ENCODE peak calls at places on chromosomes 11 and 22, in ten cellular contexts. A is A549; H is stimulated activated CD8-positive, alpha-beta memory T cell treated with anti-CD3 and anti-CD28 coated beads, Interleukin-15, amount 100 ng/mL, for 1 hour; F is amniotic stem cell; K is B cell; B is naive thymus-derived CD4-positive, alpha-beta T cell; I is effector CD8-positive, alpha-beta T cell; G is nephron progenitor cell; V is myocyte; O is NCI-H2029 treated with DMSO at 0.1 percent for 48 hours. N is an unnamed sample.

GRCh38 chr11:94649925-94650623 is 82.9 kb downstream of the PIWIL4 start:
- DNase-seq in A (no peak), B (no peak), H (no peak), I (no peak), G (no peak), O (no peak), V (no peak), K (no peak), F (no peak), N (no peak)

GRCh38 chr22:46545041-46545796 is 7.8 kb upstream of the CELSR1 start:
- DNase-seq in V (no peak), G (no peak), K (no peak), O (no peak), F (no peak), A (no peak), B (no peak), H (no peak), I (no peak), N (no peak)

GRCh38 chr22:28208036-28208435 is 289.0 kb upstream of the PITPNB start:
- DNase-seq in F (no peak), V (no peak), H (no peak), A (no peak), B (no peak), G (no peak), K (no peak), O (no peak), I (no peak), N (no peak)

GRCh38 chr11:8036002-8036802 is 44.8 kb upstream of the TUB start:
- DNase-seq in B (no peak), H (no peak), O (no peak), K (no peak), V (no peak), G (no peak), I (no peak), F (no peak), A (no peak), N (no peak)

GRCh38 chr11:11347583-11347982 is 5.5 kb downstream of the CSNK2A3 start:
- DNase-seq in V (no peak), O (peak; percentile 48), F (no peak), B (no peak), I (no peak), G (no peak), A (no peak), K (no peak), H (no peak), N (no peak)

GRCh38 chr11:69674267-69674885 is 777 bp downstream of the LTO1 start:
- DNase-seq in B (peak; percentile 3), F (peak; percentile 72), A (no peak), G (no peak), I (no peak), K (no peak), H (no peak), O (no peak), V (no peak), N (peak; percentile 15)

GRCh38 chr11:110431212-110432073 is 1.7 kb downstream of the FDX1 start:
- DNase-seq in A (no peak), B (no peak), K (peak; percentile 24), H (no peak), I (no peak), G (no peak), F (no peak), O (no peak), V (no peak), N (no peak)

GRCh38 chr11:46918087-46918751 is at the start of gene LRP4:
- DNase-seq in A (peak; percentile 70), I (no peak), B (no peak), H (no peak), O (no peak), K (peak; percentile 90), F (no peak), G (peak; percentile 86), V (peak; percentile 43), N (no peak)

GRCh38 chr11:46808804-46809431 is 37.2 kb downstream of the CKAP5 start:
- DNase-seq in B (no peak), F (no peak), H (no peak), I (no peak), G (no peak), O (no peak), A (peak; percentile 31), K (no peak), V (peak; percentile 63), N (no peak)

GRCh38 chr11:64752106-64752970 is 7.4 kb downstream of the PYGM start:
- DNase-seq in I (no peak), B (no peak), H (no peak), F (no peak), K (no peak), O (no peak), A (no peak), G (no peak), V (peak; percentile 24), N (no peak)

GRCh38 chr11:45073575-45074225 is 72.7 kb upstream of the PRDM11 start:
- DNase-seq in A (no peak), O (no peak), V (no peak), K (peak; percentile 41), I (no peak), H (no peak), G (no peak), B (peak; percentile 27), F (no peak), N (no peak)

GRCh38 chr11:110455718-110456117 is 26.0 kb downstream of the FDX1 start:
- DNase-seq in H (no peak), K (no peak), O (no peak), A (no peak), B (no peak), G (no peak), I (no peak), V (no peak), F (no peak), N (no peak)

GRCh38 chr11:34866375-34866774 is 49.8 kb downstream of the APIP start:
- DNase-seq in O (no peak), I (no peak), V (no peak), F (no peak), B (no peak), G (no peak), A (no peak), H (no peak), K (no peak), N (peak; percentile 4)

GRCh38 chr22:43230983-43231723 is 44.2 kb upstream of the TTLL12 start:
- DNase-seq in K (peak; percentile 86), G (peak; percentile 81), B (peak; percentile 53), I (peak; percentile 52), A (peak; percentile 60), O (peak; percentile 65), H (peak; percentile 37), V (peak; percentile 39), F (no peak), N (no peak)

GRCh38 chr11:125504580-125504979 is 8.5 kb upstream of the FEZ1 start:
- DNase-seq in H (no peak), I (no peak), O (no peak), A (no peak), K (no peak), B (no peak), V (no peak), G (no peak), F (no peak), N (no peak)

GRCh38 chr22:36253523-36254490 is 874 bp downstream of the APOL1 start:
- DNase-seq in I (no peak), V (no peak), A (no peak), H (no peak), O (no peak), G (no peak), F (no peak), B (no peak), K (no peak), N (no peak)

GRCh38 chr11:19253149-19253540 is 12.4 kb upstream of the E2F8 start:
- DNase-seq in V (no peak), F (no peak), B (no peak), H (no peak), K (no peak), A (no peak), O (peak; percentile 52), G (no peak), I (no peak), N (no peak)

GRCh38 chr11:31690041-31690440 is 121.1 kb downstream of the PAX6 start:
- DNase-seq in K (no peak), A (no peak), B (no peak), G (no peak), O (no peak), V (peak; percentile 9), F (no peak), H (no peak), I (no peak), N (no peak)

GRCh38 chr11:116458546-116458945 is 314.2 kb downstream of the BUD13 start:
- DNase-seq in G (no peak), K (no peak), I (no peak), H (no peak), A (no peak), V (no peak), B (no peak), F (no peak), O (no peak), N (no peak)

GRCh38 chr11:128690746-128691091 is 3.2 kb upstream of the FLI1 start:
- DNase-seq in O (no peak), F (no peak), I (no peak), G (no peak), K (peak; percentile 12), H (no peak), A (no peak), B (no peak), V (no peak), N (no peak)